ENCODE peak calls at places on chromosomes 3 and 15, in eight cellular contexts. Y, C, W, V, E, B, T and L are unnamed samples.

GRCh38 chr3:151903501-151903991 is 30.1 kb downstream of the SUCNR1 start:
- DNase-seq in E (peak), B (no peak), C (no peak), T (no peak), Y (no peak), W (no peak), V (no peak), L (no peak)

GRCh38 chr3:38114875-38115644 is 21.9 kb downstream of the ACAA1 start:
- DNase-seq in V (no peak), B (no peak), C (no peak), Y (no peak), T (no peak), W (peak), E (no peak), L (no peak)

GRCh38 chr15:80404719-80405553 is 754 bp downstream of the ARNT2 start:
- DNase-seq in E (peak), C (peak), Y (no peak), W (no peak), T (peak), B (no peak), V (no peak), L (peak)

GRCh38 chr3:173932624-173933023 is 535.1 kb downstream of the NLGN1 start:
- DNase-seq in T (no peak), B (no peak), W (no peak), C (no peak), Y (no peak), E (peak), V (no peak), L (no peak)

GRCh38 chr15:70781236-70781635 is 17.9 kb upstream of the UACA start:
- DNase-seq in E (no peak), Y (no peak), C (no peak), T (no peak), V (no peak), B (peak), W (no peak), L (no peak)

GRCh38 chr15:58273104-58273503 is 134.9 kb downstream of the AQP9 start:
- DNase-seq in B (no peak), T (no peak), W (no peak), E (no peak), V (no peak), C (no peak), Y (no peak), L (no peak)

GRCh38 chr3:167700926-167701325 is 33.8 kb downstream of the PDCD10 start:
- DNase-seq in E (no peak), T (no peak), B (no peak), V (no peak), W (no peak), C (no peak), Y (no peak), L (no peak)

GRCh38 chr3:173993299-173993698 is 595.8 kb downstream of the NLGN1 start:
- DNase-seq in Y (no peak), C (no peak), E (no peak), V (no peak), T (no peak), W (no peak), B (peak), L (no peak)

GRCh38 chr15:65249641-65250040 is 37.0 kb downstream of the PARP16 start:
- DNase-seq in W (no peak), B (no peak), T (no peak), E (no peak), Y (no peak), C (no peak), V (no peak), L (no peak)